ENCODE peak calls at places on chromosomes 12 and 14, in four cellular contexts. Y, R, V and Z are unnamed samples.

GRCh38 chr12:54958048-54958658 is 26.4 kb downstream of the TESPA1 start:
- DNase-seq in Y (peak; percentile 36), V (no peak), R (peak; percentile 47), Z (peak; percentile 28)

GRCh38 chr12:64585085-64585484 is 25.2 kb upstream of the RASSF3 start:
- DNase-seq in Y (no peak), R (no peak), V (no peak), Z (no peak)

GRCh38 chr14:70821916-70822705 is 12.8 kb upstream of the MAP3K9 start:
- DNase-seq in R (no peak), V (peak; percentile 89), Y (no peak), Z (peak; percentile 36)

GRCh38 chr12:104006929-104007328 is 41.3 kb downstream of the TDG start:
- DNase-seq in V (no peak), R (peak; percentile 36), Y (peak; percentile 37), Z (peak; percentile 45)

GRCh38 chr14:54722791-54723432 is 156.0 kb downstream of the SAMD4A start:
- DNase-seq in R (peak; percentile 33), Y (no peak), V (no peak), Z (no peak)

GRCh38 chr14:45135181-45135580 is 549 bp upstream of the FANCM start:
- DNase-seq in V (no peak), Y (no peak), R (peak; percentile 18), Z (no peak)

GRCh38 chr12:26701604-26702215 is 131.3 kb downstream of the ITPR2 start:
- DNase-seq in V (no peak), R (peak; percentile 48), Y (no peak), Z (no peak)

GRCh38 chr12:45934956-45935355 is 55.4 kb downstream of the SCAF11 start:
- DNase-seq in R (no peak), V (no peak), Y (no peak), Z (no peak)

GRCh38 chr14:93299831-93300230 is 33.0 kb downstream of the BTBD7 start:
- DNase-seq in V (no peak), Y (no peak), R (no peak), Z (no peak)

GRCh38 chr12:1634590-1635191 is 5.7 kb downstream of the WNT5B start:
- DNase-seq in Y (peak; percentile 49), V (peak; percentile 91), R (peak; percentile 71), Z (no peak)

GRCh38 chr12:126908765-126909142 is 1358.2 kb upstream of the TMEM132C start:
- DNase-seq in Y (no peak), R (no peak), V (no peak), Z (no peak)

GRCh38 chr14:61532818-61533217 is 162.5 kb upstream of the HIF1A start:
- DNase-seq in R (no peak), V (no peak), Y (no peak), Z (no peak)

GRCh38 chr12:50387972-50388478 is 8.4 kb downstream of the FAM186A start:
- DNase-seq in Y (no peak), R (no peak), V (no peak), Z (no peak)

GRCh38 chr12:3527181-3527580 is 36.2 kb downstream of the PRMT8 start:
- DNase-seq in R (no peak), Y (no peak), V (no peak), Z (peak; percentile 70)

GRCh38 chr12:28866296-28866695 is 282.8 kb upstream of the FAR2 start:
- DNase-seq in R (no peak), Y (no peak), V (no peak), Z (no peak)

GRCh38 chr12:19971396-19971802 is 396.9 kb upstream of the PDE3A start:
- DNase-seq in Y (no peak), R (peak; percentile 86), V (no peak), Z (peak; percentile 78)

GRCh38 chr12:93572712-93573551 is 457 bp downstream of the SOCS2 start:
- DNase-seq in R (no peak), V (peak; percentile 84), Y (no peak), Z (no peak)

GRCh38 chr12:6326316-6326959 is 15.4 kb downstream of the TNFRSF1A start:
- DNase-seq in Y (no peak), V (peak; percentile 77), R (peak; percentile 35), Z (no peak)

GRCh38 chr12:27840229-27840999 is 60.4 kb upstream of the MANSC4 start:
- DNase-seq in Y (no peak), V (no peak), R (no peak), Z (no peak)

DNA sequence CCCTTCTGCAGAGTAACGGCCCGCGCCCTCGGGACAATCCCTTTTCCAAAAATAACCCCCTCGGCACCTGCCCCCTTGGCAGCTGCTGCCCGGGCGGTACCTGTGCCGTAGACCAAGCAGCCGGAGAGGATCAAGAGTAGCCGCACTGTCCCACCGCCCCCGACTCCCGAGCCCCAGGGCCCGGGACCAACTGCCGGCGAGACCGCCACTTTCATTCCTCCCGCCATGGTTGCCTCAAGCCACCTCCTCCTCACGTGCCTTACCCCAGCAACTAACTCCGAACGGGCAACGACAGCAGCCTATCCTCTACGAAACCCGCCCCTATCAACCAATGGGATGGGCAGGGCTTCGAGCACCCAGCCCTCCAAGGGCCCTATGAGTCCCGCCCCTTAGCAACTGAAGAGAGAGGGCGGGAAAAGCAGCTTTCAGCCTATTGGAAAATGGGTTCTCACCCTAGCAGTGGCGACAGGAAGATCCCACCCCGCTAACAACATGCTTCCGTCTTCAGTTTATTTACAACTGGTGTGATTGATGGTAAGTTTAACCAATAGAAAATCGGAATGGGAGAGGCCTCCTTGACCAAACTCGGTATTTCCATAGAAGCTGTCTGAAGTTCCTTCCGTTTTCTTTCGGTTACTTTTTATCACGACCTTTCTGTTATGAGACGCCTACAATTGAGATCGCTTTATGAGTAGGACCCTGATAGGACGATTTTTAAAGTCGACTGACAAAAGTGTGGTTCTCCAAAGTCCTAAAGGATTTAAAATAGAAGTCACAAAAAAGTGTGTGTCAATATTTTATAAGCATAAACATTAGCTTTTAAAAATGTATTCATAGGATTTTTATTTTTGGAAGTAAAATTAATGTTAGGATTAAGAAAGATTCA is at the start of gene NEMP1:
- DNase-seq in R (peak; percentile 100), V (peak; percentile 98), Y (peak; percentile 100), Z (peak; percentile 100)
- H3K4me3 ChIP-seq in R (peak within 1 kb of the TSS; percentile 81), V (peak within 1 kb of the TSS; percentile 89), Y (peak within 1 kb of the TSS; percentile 82), Z (peak within 1 kb of the TSS; percentile 82)

GRCh38 chr12:110005319-110005973 is 6.2 kb downstream of the ANKRD13A start:
- DNase-seq in R (no peak), Y (no peak), V (no peak), Z (no peak)
- H3K4me3 ChIP-seq in R (no peak overlapping the region), Y (no peak overlapping the region), V (no peak overlapping the region), Z (no peak overlapping the region)

GRCh38 chr12:47754126-47754525 is 4.6 kb downstream of the RAPGEF3 start:
- DNase-seq in Y (no peak), R (no peak), V (no peak), Z (no peak)

GRCh38 chr12:47757840-47758583 is 668 bp downstream of the RAPGEF3 start:
- DNase-seq in R (no peak), Y (no peak), V (peak; percentile 86), Z (no peak)

GRCh38 chr12:47754881-47755280 is 3.8 kb downstream of the RAPGEF3 start:
- DNase-seq in V (peak; percentile 66), Y (no peak), R (no peak), Z (no peak)

GRCh38 chr12:47757360-47757839 is 1.3 kb downstream of the RAPGEF3 start:
- DNase-seq in V (no peak), Y (no peak), R (no peak), Z (no peak)

GRCh38 chr12:47755655-47756562 is 2.8 kb downstream of the RAPGEF3 start:
- DNase-seq in Y (no peak), R (no peak), V (peak; percentile 67), Z (no peak)
- H3K4me3 ChIP-seq in Y (no peak overlapping the region), R (no peak overlapping the region), V (peak overlapping the region; percentile 55), Z (no peak overlapping the region)

DNA sequence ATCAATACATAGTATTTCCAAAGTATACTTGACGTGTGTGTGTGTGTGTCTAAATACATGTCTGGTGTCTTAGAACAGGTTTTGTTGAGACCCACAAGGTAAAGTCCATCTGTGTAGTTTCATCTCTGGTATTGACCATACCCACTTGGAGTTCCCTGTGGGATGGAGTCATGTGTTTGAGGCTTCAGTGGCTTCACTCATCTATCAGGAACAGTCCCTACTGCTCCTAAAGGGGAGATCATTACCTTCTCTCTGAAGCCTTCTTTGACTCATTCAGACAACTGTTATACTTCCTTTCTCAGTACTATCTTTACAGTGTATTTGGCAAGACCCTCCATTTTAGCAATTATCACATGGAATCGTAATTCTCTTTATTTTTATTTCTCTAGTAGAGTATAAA is 14.2 kb downstream of the RAB21 start:
- DNase-seq in Y (no peak), V (no peak), R (no peak), Z (no peak)
- H3K4me3 ChIP-seq in Y (no peak overlapping the region), V (no peak overlapping the region), R (no peak overlapping the region), Z (no peak overlapping the region)

GRCh38 chr12:120199025-120199424 is 1.9 kb downstream of the RPLP0 start:
- DNase-seq in Y (no peak), V (no peak), R (no peak), Z (no peak)
- H3K4me3 ChIP-seq in Y (peak overlapping the region; percentile 75), V (peak overlapping the region; percentile 99), R (peak overlapping the region; percentile 91), Z (peak overlapping the region; percentile 93)

GRCh38 chr12:13851828-13852227 is 129.6 kb downstream of the GRIN2B start:
- DNase-seq in Y (no peak), R (no peak), V (no peak), Z (no peak)

GRCh38 chr12:13853471-13853870 is 127.9 kb downstream of the GRIN2B start:
- DNase-seq in Y (no peak), R (no peak), V (no peak), Z (no peak)

DNA sequence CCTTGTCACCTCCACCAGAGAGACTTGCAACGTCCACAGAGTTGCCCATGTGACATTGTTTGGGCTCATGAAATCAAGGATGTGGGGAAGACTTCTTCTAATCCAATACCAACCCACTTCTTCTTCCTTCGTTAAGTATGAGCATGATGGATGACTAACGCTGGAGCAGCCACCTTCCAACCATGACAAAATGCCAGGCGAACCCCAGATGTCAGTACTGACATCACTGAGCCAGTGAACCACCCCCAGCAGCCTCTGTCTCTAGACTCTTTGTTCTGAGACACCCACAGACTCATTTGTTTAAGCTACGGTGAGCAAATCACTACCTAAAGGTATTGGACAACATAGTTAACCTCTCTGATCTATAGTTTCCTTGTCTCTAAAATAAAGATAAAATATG is 123.7 kb downstream of the GRIN2B start:
- DNase-seq in Y (no peak), V (no peak), R (no peak), Z (no peak)
- H3K4me3 ChIP-seq in Y (no peak overlapping the region), V (no peak overlapping the region), R (no peak overlapping the region), Z (no peak overlapping the region)

DNA sequence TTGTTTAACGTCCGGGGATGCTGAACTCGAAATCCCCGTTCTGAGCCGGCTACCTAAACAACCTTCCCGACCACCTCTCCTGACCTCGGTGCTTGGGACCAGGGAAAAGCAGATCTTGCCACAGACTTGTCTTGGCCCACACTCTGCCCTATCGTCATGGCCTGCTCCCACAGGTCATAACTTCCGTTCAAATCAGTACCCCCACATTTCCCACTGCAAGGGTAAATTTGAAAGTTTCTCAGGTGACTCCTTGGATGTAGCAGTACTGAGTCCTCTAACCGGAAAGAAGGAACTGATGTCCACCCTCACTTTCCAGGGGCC is 612 bp upstream of the RBM23 start:
- DNase-seq in R (no peak), V (no peak), Y (no peak), Z (no peak)
- H3K4me3 ChIP-seq in R (peak overlapping the region; percentile 17), V (peak overlapping the region; percentile 63), Y (peak overlapping the region; percentile 41), Z (peak overlapping the region; percentile 35)

GRCh38 chr14:56195219-56195618 is 77.0 kb downstream of the PELI2 start:
- DNase-seq in Y (no peak), R (no peak), V (no peak), Z (no peak)
- H3K4me3 ChIP-seq in Y (no peak overlapping the region), R (no peak overlapping the region), V (no peak overlapping the region), Z (no peak overlapping the region)

GRCh38 chr12:56081393-56082347 is 1.7 kb downstream of the ERBB3 start:
- DNase-seq in V (no peak), R (no peak), Y (no peak), Z (no peak)
- H3K4me3 ChIP-seq in V (no peak overlapping the region), R (no peak overlapping the region), Y (no peak overlapping the region), Z (peak overlapping the region; percentile 15)